ENCODE peak calls at places on chromosomes 2 and 18, in nine cellular contexts. V, H, J, E, T, B, G, M and C are unnamed samples.

GRCh38 chr2:100281521-100282438 is 40.5 kb downstream of the LONRF2 start:
- DNase-seq in B (no peak), M (no peak), J (no peak), V (no peak), G (no peak), E (no peak), H (no peak), T (no peak), C (no peak)

GRCh38 chr2:74148457-74149248 is 941 bp upstream of the BOLA3 start:
- DNase-seq in T (no peak), B (no peak), M (no peak), G (no peak), V (no peak), H (no peak), J (peak), E (no peak), C (no peak)

GRCh38 chr2:207015901-207016300 is 76.6 kb downstream of the CPO start:
- DNase-seq in E (no peak), J (no peak), T (no peak), G (no peak), H (no peak), B (no peak), V (no peak), M (no peak), C (no peak)

GRCh38 chr18:50268022-50268747 is 1.9 kb upstream of the CFAP53 start:
- DNase-seq in T (peak), B (peak), M (peak), G (peak), V (peak), H (peak), J (peak), E (peak), C (peak)

GRCh38 chr18:61203151-61203550 is 130.1 kb upstream of the CDH20 start:
- DNase-seq in J (no peak), G (no peak), E (no peak), T (no peak), V (no peak), M (no peak), B (no peak), H (no peak), C (no peak)

GRCh38 chr18:80200171-80200931 is 47.0 kb downstream of the PARD6G start:
- DNase-seq in H (no peak), J (no peak), E (no peak), T (no peak), G (peak), M (no peak), B (no peak), V (no peak), C (no peak)

GRCh38 chr2:42747422-42747821 is 16.5 kb downstream of the OXER1 start:
- DNase-seq in G (no peak), B (no peak), T (no peak), E (no peak), M (no peak), J (no peak), V (no peak), H (no peak), C (no peak)

GRCh38 chr2:149040451-149040850 is 2.0 kb downstream of the LYPD6B start:
- DNase-seq in J (peak), B (peak), T (no peak), G (peak), V (no peak), H (no peak), E (peak), M (no peak), C (no peak)

GRCh38 chr2:11406492-11407381 is 59.2 kb downstream of the E2F6 start:
- DNase-seq in V (no peak), B (no peak), T (no peak), H (no peak), E (no peak), M (no peak), G (no peak), J (no peak), C (no peak)

GRCh38 chr2:12826781-12827180 is 110.0 kb downstream of the TRIB2 start:
- DNase-seq in M (no peak), E (no peak), T (no peak), H (no peak), V (no peak), G (no peak), B (no peak), J (no peak), C (no peak)